ENCODE peak calls at places on chromosome 3, in six cellular contexts. Y, T, R, A, U and P are unnamed samples. For H3K4me1 and H3K36me3, the result is how much of the 10 kb centered on the place peaks cover.

GRCh38 chr3:125357032-125357658 is 18.0 kb downstream of the ZNF148 start:
- DNase-seq in T (peak), R (peak), U (peak), Y (peak), A (peak), P (peak)

GRCh38 chr3:43253294-43253693 is 33.0 kb upstream of the SNRK start:
- DNase-seq in A (no peak), U (no peak), T (no peak), R (no peak), Y (no peak), P (no peak)

GRCh38 chr3:12476238-12476897 is 7.9 kb upstream of the TSEN2 start:
- DNase-seq in U (no peak), A (no peak), Y (peak), T (no peak), R (peak), P (no peak)

GRCh38 chr3:37901721-37902120 is 40.0 kb downstream of the CTDSPL start:
- DNase-seq in A (no peak), U (no peak), R (no peak), Y (no peak), T (no peak), P (no peak)

GRCh38 chr3:36429986-36430485 is 49.7 kb downstream of the STAC start:
- DNase-seq in A (no peak), T (no peak), U (no peak), Y (no peak), R (no peak), P (no peak)

GRCh38 chr3:46517782-46518181 is 20.0 kb downstream of the RTP3 start:
- DNase-seq in Y (no peak), T (no peak), U (no peak), R (no peak), A (no peak), P (no peak)

GRCh38 chr3:36823806-36824205 is 59.5 kb upstream of the DCLK3 start:
- DNase-seq in Y (no peak), T (no peak), R (no peak), U (no peak), A (no peak), P (no peak)

GRCh38 chr3:156816091-156816793 is 9.9 kb upstream of the LEKR1 start:
- DNase-seq in A (peak), R (peak), U (peak), T (peak), Y (peak), P (no peak)

GRCh38 chr3:33918357-33918756 is 119.9 kb downstream of the PDCD6IP start:
- DNase-seq in R (no peak), Y (no peak), A (no peak), U (no peak), T (no peak), P (no peak)

GRCh38 chr3:30332196-30333021 is 274.0 kb upstream of the TGFBR2 start:
- DNase-seq in U (no peak), R (no peak), T (peak), Y (no peak), A (no peak), P (no peak)

DNA sequence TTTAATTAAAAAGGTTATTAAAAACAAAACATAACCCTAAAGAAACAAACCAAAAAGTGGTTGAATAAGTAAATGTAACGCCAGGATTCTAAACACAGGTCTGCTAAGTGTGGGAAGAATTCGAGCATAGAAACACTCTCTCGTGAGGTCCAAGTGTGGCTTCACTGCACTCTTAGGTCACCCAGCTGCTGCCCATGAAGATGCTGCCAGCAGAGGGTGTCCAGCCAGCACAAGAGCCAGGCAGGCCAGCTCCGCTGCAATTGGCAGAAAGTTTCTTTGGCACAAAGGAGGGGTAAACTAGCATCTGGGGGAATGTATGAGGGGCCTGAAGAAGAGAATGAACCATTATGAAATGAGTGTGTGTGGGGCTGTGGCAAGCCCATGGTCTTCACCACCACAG is 215.7 kb upstream of the FEZF2 start:
- DNase-seq in A (no peak), T (no peak), Y (no peak), R (no peak), U (no peak), P (no peak)
- H3K4me1 ChIP-seq in A (under half), T (under half), Y (under half), R (under half), U (under half), P (under half)

DNA sequence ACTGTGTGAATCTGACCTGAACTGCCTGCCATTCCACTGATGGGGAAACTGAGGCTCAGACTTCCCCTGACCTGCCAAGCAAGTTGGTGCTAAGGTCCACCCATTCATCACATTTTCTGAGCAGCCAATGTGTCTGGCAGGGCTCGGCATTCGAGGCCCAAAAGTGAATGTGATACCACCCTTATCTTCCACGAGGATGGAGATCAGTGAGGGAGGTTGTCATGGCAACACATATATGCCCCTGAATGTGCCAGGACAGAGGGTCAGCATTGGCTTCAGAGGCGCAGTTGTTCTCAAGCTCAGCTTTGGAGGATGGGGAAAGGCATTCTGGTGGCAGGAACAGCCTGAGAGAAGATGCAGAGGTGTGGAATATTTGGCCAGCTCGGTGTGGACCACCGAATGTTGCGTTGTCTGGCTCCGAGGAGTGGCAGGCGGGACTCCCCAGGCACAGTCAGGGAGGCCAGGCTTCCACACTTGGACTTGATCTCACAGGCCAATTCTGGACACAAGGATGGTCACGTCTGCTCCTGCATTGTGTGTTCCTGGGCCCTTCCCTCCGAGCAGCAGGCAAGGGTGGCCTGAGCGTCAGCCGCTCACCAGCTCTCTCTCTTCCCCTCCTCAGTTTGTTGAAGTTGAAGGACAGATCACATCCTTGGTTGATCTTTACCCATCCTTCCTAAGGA is 63.4 kb downstream of the GRIP2 start:
- DNase-seq in A (no peak), Y (no peak), U (no peak), R (no peak), T (no peak), P (no peak)
- H3K36me3 ChIP-seq in A (half or more), Y (half or more), U (under half), R (under half), T (half or more), P (under half)

GRCh38 chr3:160224256-160224655 is 966 bp upstream of the C3orf80 start:
- DNase-seq in U (no peak), R (no peak), A (no peak), Y (no peak), T (no peak), P (no peak)
- H3K27ac ChIP-seq in U (no peak), R (no peak), A (no peak), Y (no peak), T (no peak), P (no peak)

GRCh38 chr3:144167634-144168033 is 196.0 kb downstream of the DIPK2A start:
- DNase-seq in R (no peak), T (no peak), A (no peak), Y (no peak), U (no peak), P (no peak)
- H3K4me1 ChIP-seq in R (under half), T (under half), A (under half), Y (under half), U (under half), P (under half)

DNA sequence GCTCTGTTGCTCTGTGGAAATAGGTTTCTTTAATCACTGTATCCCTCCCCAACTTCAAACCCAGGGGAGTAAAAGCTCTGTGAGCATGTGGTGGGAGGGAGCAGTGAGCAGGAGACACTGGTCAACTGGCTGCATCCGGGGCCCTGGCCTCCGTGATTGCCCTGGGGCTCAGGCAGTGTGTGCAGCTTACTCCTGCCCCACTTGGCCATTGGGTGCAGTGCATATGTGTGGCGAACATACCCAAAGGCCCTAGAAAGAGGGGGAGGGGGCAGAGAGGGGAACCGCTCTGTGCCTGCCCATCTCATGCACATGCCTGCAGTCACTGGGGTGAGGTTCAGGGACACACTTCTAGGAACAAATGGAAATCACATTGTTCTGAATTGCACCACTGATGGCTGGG is 378.7 kb downstream of the ZBBX start:
- DNase-seq in T (no peak), A (no peak), U (no peak), Y (no peak), R (no peak), P (no peak)
- H3K36me3 ChIP-seq in T (under half), A (under half), U (under half), Y (under half), R (under half), P (under half)

GRCh38 chr3:155014953-155015352 is 65.2 kb upstream of the MME start:
- DNase-seq in U (no peak), Y (no peak), R (no peak), A (no peak), T (no peak), P (no peak)

GRCh38 chr3:155022896-155023295 is 57.2 kb upstream of the MME start:
- DNase-seq in R (no peak), A (no peak), Y (no peak), U (no peak), T (no peak), P (no peak)

GRCh38 chr3:155015776-155016451 is 64.2 kb upstream of the MME start:
- DNase-seq in A (no peak), R (no peak), T (no peak), U (no peak), Y (no peak), P (no peak)

GRCh38 chr3:155019576-155019975 is 60.5 kb upstream of the MME start:
- DNase-seq in Y (peak), T (no peak), R (peak), U (no peak), A (no peak), P (no peak)

GRCh38 chr3:155018621-155019330 is 61.3 kb upstream of the MME start:
- DNase-seq in R (no peak), U (no peak), Y (no peak), T (no peak), A (no peak), P (no peak)
- H3K27ac ChIP-seq in R (no peak), U (no peak), Y (no peak), T (no peak), A (no peak), P (no peak)

GRCh38 chr3:186566772-186567071 is 417 bp downstream of the TBCCD1 start:
- DNase-seq in U (no peak), T (no peak), R (no peak), Y (no peak), A (no peak), P (no peak)
- H3K4me1 ChIP-seq in U (under half), T (half or more), R (under half), Y (under half), A (half or more), P (half or more)

GRCh38 chr3:70970136-70970535 is 613.4 kb downstream of the FOXP1 start:
- DNase-seq in Y (no peak), U (no peak), A (no peak), T (no peak), R (no peak), P (no peak)

GRCh38 chr3:70970952-70971351 is 612.6 kb downstream of the FOXP1 start:
- DNase-seq in U (no peak), R (no peak), T (no peak), Y (no peak), A (no peak), P (no peak)

GRCh38 chr3:70974752-70975151 is 608.8 kb downstream of the FOXP1 start:
- DNase-seq in T (no peak), A (no peak), R (no peak), Y (no peak), U (no peak), P (no peak)

GRCh38 chr3:70972855-70973254 is 610.7 kb downstream of the FOXP1 start:
- DNase-seq in A (no peak), T (no peak), R (no peak), Y (no peak), U (no peak), P (no peak)

DNA sequence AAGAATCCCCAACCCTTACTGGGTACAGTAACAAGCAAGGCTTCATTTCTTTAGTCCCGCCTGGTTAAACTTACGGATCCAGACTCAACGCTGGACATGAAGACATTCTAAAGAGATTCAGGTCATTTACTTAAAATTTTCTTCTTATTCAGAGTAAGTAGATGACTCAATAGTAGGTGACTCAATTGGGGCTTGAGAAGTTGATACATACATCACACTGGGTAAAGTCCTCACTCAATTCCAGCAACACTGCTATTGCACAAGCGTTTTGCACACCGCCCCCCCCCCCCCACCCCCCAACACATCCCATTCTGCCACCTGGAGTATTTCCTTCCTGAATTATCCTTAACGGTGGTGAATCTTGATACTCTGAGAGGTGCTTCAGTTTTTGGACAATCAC is 610.0 kb downstream of the FOXP1 start:
- DNase-seq in A (no peak), T (no peak), U (no peak), Y (peak), R (peak), P (no peak)
- H3K36me3 ChIP-seq in A (half or more), T (half or more), U (under half), Y (half or more), R (half or more), P (half or more)

DNA sequence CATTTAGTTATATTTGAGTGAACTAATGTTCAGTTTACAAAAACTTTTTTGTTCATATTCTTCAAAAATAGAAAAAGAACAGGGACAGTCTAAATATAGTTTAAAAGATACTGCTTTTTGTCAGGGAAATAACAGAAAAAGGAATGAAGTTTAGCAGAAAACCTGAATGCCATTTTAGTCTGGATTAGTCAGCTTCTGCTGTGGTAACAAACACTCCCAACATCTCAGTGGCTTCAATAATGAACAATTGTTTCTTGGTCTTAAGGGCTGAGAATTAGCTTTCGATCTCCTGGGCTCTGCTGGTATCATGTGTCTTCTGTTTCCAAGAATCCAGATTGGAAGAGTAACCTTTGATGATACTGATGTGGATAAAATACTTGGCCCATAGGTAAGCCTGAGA is 12.4 kb upstream of the USP13 start:
- DNase-seq in Y (no peak), T (no peak), U (no peak), A (no peak), R (no peak), P (no peak)
- H3K27ac ChIP-seq in Y (no peak), T (no peak), U (no peak), A (no peak), R (no peak), P (no peak)

GRCh38 chr3:141405581-141405980 is 37.3 kb downstream of the ZBTB38 start:
- DNase-seq in Y (peak), T (no peak), R (peak), U (no peak), A (no peak), P (no peak)

GRCh38 chr3:141405025-141405424 is 36.7 kb downstream of the ZBTB38 start:
- DNase-seq in U (no peak), Y (peak), T (no peak), A (no peak), R (peak), P (no peak)

GRCh38 chr3:141407043-141407442 is 38.7 kb downstream of the ZBTB38 start:
- DNase-seq in R (peak), A (no peak), Y (peak), U (no peak), T (no peak), P (no peak)

GRCh38 chr3:141407817-141408216 is 39.5 kb downstream of the ZBTB38 start:
- DNase-seq in R (no peak), T (no peak), A (no peak), U (no peak), Y (no peak), P (no peak)

GRCh38 chr3:141406265-141406664 is 38.0 kb downstream of the ZBTB38 start:
- DNase-seq in T (no peak), U (no peak), R (no peak), Y (no peak), A (no peak), P (no peak)
- H3K4me1 ChIP-seq in T (half or more), U (half or more), R (half or more), Y (under half), A (half or more), P (under half)